ENCODE peak calls at places on chromosomes 13 and 19, in five cellular contexts. One of them, this sample, is unnamed.

GRCh38 chr19:17753976-17754375 is 2.7 kb downstream of the FCHO1 start:
- DNase-seq in fibroblast of the aortic adventitia: no peak
- DNase-seq in retinal pigment epithelial cell: no peak
- DNase-seq in IMR-90: no peak
- DNase-seq in cardiac fibroblast: no peak
- DNase-seq in this sample: no peak

GRCh38 chr19:39512964-39513363 is 2.0 kb upstream of the SELENOV start:
- DNase-seq in IMR-90: no peak
- DNase-seq in fibroblast of the aortic adventitia: peak
- DNase-seq in cardiac fibroblast: no peak
- DNase-seq in retinal pigment epithelial cell: no peak
- DNase-seq in this sample: no peak

GRCh38 chr13:44049546-44049945 is 169.8 kb downstream of the LACC1 start:
- DNase-seq in fibroblast of the aortic adventitia: no peak
- DNase-seq in cardiac fibroblast: no peak
- DNase-seq in retinal pigment epithelial cell: no peak
- DNase-seq in IMR-90: no peak
- DNase-seq in this sample: no peak

GRCh38 chr13:22135446-22135845 is 464.6 kb downstream of the FGF9 start:
- DNase-seq in IMR-90: no peak
- DNase-seq in retinal pigment epithelial cell: no peak
- DNase-seq in cardiac fibroblast: no peak
- DNase-seq in fibroblast of the aortic adventitia: no peak
- DNase-seq in this sample: no peak

GRCh38 chr13:45522571-45522970 is 57.8 kb downstream of the COG3 start:
- DNase-seq in retinal pigment epithelial cell: no peak
- DNase-seq in IMR-90: peak
- DNase-seq in fibroblast of the aortic adventitia: peak
- DNase-seq in cardiac fibroblast: no peak
- DNase-seq in this sample: no peak

GRCh38 chr19:17259118-17259780 is 5.3 kb downstream of the USHBP1 start:
- DNase-seq in cardiac fibroblast: peak
- DNase-seq in retinal pigment epithelial cell: no peak
- DNase-seq in fibroblast of the aortic adventitia: no peak
- DNase-seq in IMR-90: no peak
- DNase-seq in this sample: peak

GRCh38 chr19:35310331-35310730 is 18.4 kb downstream of the MAG start:
- DNase-seq in retinal pigment epithelial cell: no peak
- DNase-seq in cardiac fibroblast: no peak
- DNase-seq in IMR-90: no peak
- DNase-seq in fibroblast of the aortic adventitia: no peak
- DNase-seq in this sample: no peak

GRCh38 chr19:55528030-55528801 is 8.7 kb downstream of the SBK2 start:
- DNase-seq in retinal pigment epithelial cell: no peak
- DNase-seq in fibroblast of the aortic adventitia: no peak
- DNase-seq in IMR-90: peak
- DNase-seq in cardiac fibroblast: no peak
- DNase-seq in this sample: no peak

GRCh38 chr13:111184685-111185401 is 69.7 kb downstream of the ARHGEF7 start:
- DNase-seq in fibroblast of the aortic adventitia: peak
- DNase-seq in retinal pigment epithelial cell: no peak
- DNase-seq in IMR-90: no peak
- DNase-seq in cardiac fibroblast: peak
- DNase-seq in this sample: no peak

GRCh38 chr19:3098515-3099346 is 4.6 kb downstream of the GNA11 start:
- DNase-seq in cardiac fibroblast: peak
- DNase-seq in retinal pigment epithelial cell: no peak
- DNase-seq in IMR-90: peak
- DNase-seq in fibroblast of the aortic adventitia: peak
- DNase-seq in this sample: no peak

GRCh38 chr19:21584532-21584931 is 79.1 kb downstream of the ZNF429 start:
- DNase-seq in cardiac fibroblast: no peak
- DNase-seq in IMR-90: no peak
- DNase-seq in retinal pigment epithelial cell: no peak
- DNase-seq in fibroblast of the aortic adventitia: no peak
- DNase-seq in this sample: no peak

GRCh38 chr13:97468331-97468730 is 34.4 kb downstream of the RAP2A start:
- DNase-seq in cardiac fibroblast: peak
- DNase-seq in IMR-90: peak
- DNase-seq in retinal pigment epithelial cell: peak
- DNase-seq in fibroblast of the aortic adventitia: peak
- DNase-seq in this sample: no peak

GRCh38 chr13:99757756-99758464 is 213.7 kb downstream of the ZIC5 start:
- DNase-seq in IMR-90: no peak
- DNase-seq in retinal pigment epithelial cell: no peak
- DNase-seq in fibroblast of the aortic adventitia: no peak
- DNase-seq in cardiac fibroblast: no peak
- DNase-seq in this sample: no peak

GRCh38 chr13:24693862-24694471 is 13.8 kb downstream of the ATP12A start:
- DNase-seq in IMR-90: peak
- DNase-seq in fibroblast of the aortic adventitia: peak
- DNase-seq in cardiac fibroblast: peak
- DNase-seq in retinal pigment epithelial cell: no peak
- DNase-seq in this sample: peak

GRCh38 chr13:101916758-101917474 is 464.4 kb downstream of the ITGBL1 start:
- DNase-seq in fibroblast of the aortic adventitia: no peak
- DNase-seq in cardiac fibroblast: no peak
- DNase-seq in IMR-90: no peak
- DNase-seq in retinal pigment epithelial cell: no peak
- DNase-seq in this sample: no peak

GRCh38 chr13:48944221-48944620 is 31.5 kb upstream of the FNDC3A start:
- DNase-seq in retinal pigment epithelial cell: no peak
- DNase-seq in fibroblast of the aortic adventitia: peak
- DNase-seq in cardiac fibroblast: peak
- DNase-seq in IMR-90: no peak
- DNase-seq in this sample: no peak

GRCh38 chr19:16285769-16286564 is 38.7 kb upstream of the KLF2 start:
- DNase-seq in retinal pigment epithelial cell: no peak
- DNase-seq in cardiac fibroblast: no peak
- DNase-seq in IMR-90: no peak
- DNase-seq in fibroblast of the aortic adventitia: no peak
- DNase-seq in this sample: peak

GRCh38 chr13:98103942-98104880 is 38.7 kb upstream of the FARP1 start:
- DNase-seq in retinal pigment epithelial cell: no peak
- DNase-seq in fibroblast of the aortic adventitia: peak
- DNase-seq in IMR-90: peak
- DNase-seq in cardiac fibroblast: peak
- DNase-seq in this sample: peak

GRCh38 chr19:4969772-4970531 is 1.0 kb downstream of the KDM4B start:
- DNase-seq in cardiac fibroblast: peak
- DNase-seq in fibroblast of the aortic adventitia: peak
- DNase-seq in retinal pigment epithelial cell: no peak
- DNase-seq in IMR-90: no peak
- DNase-seq in this sample: peak

GRCh38 chr19:3075605-3076431 is 13.5 kb upstream of the TLE5 start:
- DNase-seq in IMR-90: no peak
- DNase-seq in cardiac fibroblast: peak
- DNase-seq in fibroblast of the aortic adventitia: no peak
- DNase-seq in retinal pigment epithelial cell: no peak
- DNase-seq in this sample: peak

GRCh38 chr19:6318772-6319171 is 14.6 kb downstream of the ACER1 start:
- DNase-seq in IMR-90: peak
- DNase-seq in retinal pigment epithelial cell: no peak
- DNase-seq in cardiac fibroblast: peak
- DNase-seq in fibroblast of the aortic adventitia: peak
- DNase-seq in this sample: peak

GRCh38 chr19:40424637-40425449 is 949 bp downstream of the SERTAD1 start:
- DNase-seq in IMR-90: peak
- DNase-seq in fibroblast of the aortic adventitia: peak
- DNase-seq in cardiac fibroblast: peak
- DNase-seq in retinal pigment epithelial cell: no peak
- DNase-seq in this sample: no peak

GRCh38 chr19:2240881-2241760 is 4.5 kb downstream of the SF3A2 start:
- DNase-seq in fibroblast of the aortic adventitia: no peak
- DNase-seq in cardiac fibroblast: no peak
- DNase-seq in IMR-90: no peak
- DNase-seq in retinal pigment epithelial cell: no peak
- DNase-seq in this sample: peak

GRCh38 chr13:77893066-77893465 is 25.6 kb downstream of the EDNRB start:
- DNase-seq in IMR-90: no peak
- DNase-seq in fibroblast of the aortic adventitia: no peak
- DNase-seq in cardiac fibroblast: no peak
- DNase-seq in retinal pigment epithelial cell: no peak
- DNase-seq in this sample: no peak

GRCh38 chr19:34493649-34494044 is 12.1 kb downstream of the WTIP start:
- DNase-seq in cardiac fibroblast: no peak
- DNase-seq in retinal pigment epithelial cell: no peak
- DNase-seq in IMR-90: no peak
- DNase-seq in fibroblast of the aortic adventitia: no peak
- DNase-seq in this sample: no peak

GRCh38 chr13:113034451-113035208 is 65.6 kb downstream of the MCF2L start:
- DNase-seq in IMR-90: peak
- DNase-seq in retinal pigment epithelial cell: no peak
- DNase-seq in cardiac fibroblast: peak
- DNase-seq in fibroblast of the aortic adventitia: peak
- DNase-seq in this sample: peak

GRCh38 chr19:39916851-39917396 is 17.5 kb downstream of the FCGBP start:
- DNase-seq in fibroblast of the aortic adventitia: no peak
- DNase-seq in retinal pigment epithelial cell: no peak
- DNase-seq in cardiac fibroblast: no peak
- DNase-seq in IMR-90: no peak
- DNase-seq in this sample: no peak

GRCh38 chr13:41762796-41763195 is 198.1 kb downstream of the VWA8 start:
- DNase-seq in IMR-90: no peak
- DNase-seq in cardiac fibroblast: no peak
- DNase-seq in fibroblast of the aortic adventitia: no peak
- DNase-seq in retinal pigment epithelial cell: no peak
- DNase-seq in this sample: no peak

GRCh38 chr13:33206425-33206824 is 79.1 kb downstream of the STARD13 start:
- DNase-seq in fibroblast of the aortic adventitia: peak
- DNase-seq in retinal pigment epithelial cell: no peak
- DNase-seq in cardiac fibroblast: peak
- DNase-seq in IMR-90: peak
- DNase-seq in this sample: peak

GRCh38 chr13:108795841-108796240 is 166.4 kb downstream of the MYO16 start:
- DNase-seq in fibroblast of the aortic adventitia: no peak
- DNase-seq in IMR-90: peak
- DNase-seq in retinal pigment epithelial cell: no peak
- DNase-seq in cardiac fibroblast: no peak
- DNase-seq in this sample: no peak

GRCh38 chr13:47408546-47409319 is 511.9 kb upstream of the HTR2A start:
- DNase-seq in retinal pigment epithelial cell: no peak
- DNase-seq in fibroblast of the aortic adventitia: no peak
- DNase-seq in cardiac fibroblast: no peak
- DNase-seq in IMR-90: no peak
- DNase-seq in this sample: no peak

GRCh38 chr19:55069859-55070225 is 5.8 kb upstream of the EPS8L1 start:
- DNase-seq in IMR-90: no peak
- DNase-seq in fibroblast of the aortic adventitia: no peak
- DNase-seq in retinal pigment epithelial cell: no peak
- DNase-seq in cardiac fibroblast: no peak
- DNase-seq in this sample: no peak

GRCh38 chr19:7703332-7703731 is 1.4 kb upstream of the FCER2 start:
- DNase-seq in cardiac fibroblast: peak
- DNase-seq in IMR-90: no peak
- DNase-seq in fibroblast of the aortic adventitia: no peak
- DNase-seq in retinal pigment epithelial cell: no peak
- DNase-seq in this sample: no peak

GRCh38 chr19:58562126-58563033 is 4.0 kb upstream of the UBE2M start:
- DNase-seq in cardiac fibroblast: peak
- DNase-seq in IMR-90: peak
- DNase-seq in fibroblast of the aortic adventitia: peak
- DNase-seq in retinal pigment epithelial cell: no peak
- DNase-seq in this sample: peak
- TF ChIP-seq CTCF in cardiac fibroblast: no peak
- TF ChIP-seq CTCF in IMR-90: no peak
- TF ChIP-seq CTCF in fibroblast of the aortic adventitia: no peak
- TF ChIP-seq CTCF in retinal pigment epithelial cell: no peak
- TF ChIP-seq CTCF in this sample: no peak

GRCh38 chr19:28631931-28632330 is 581.0 kb downstream of the UQCRFS1 start:
- DNase-seq in cardiac fibroblast: no peak
- DNase-seq in retinal pigment epithelial cell: no peak
- DNase-seq in IMR-90: no peak
- DNase-seq in fibroblast of the aortic adventitia: no peak
- DNase-seq in this sample: no peak
- H3K4me3 ChIP-seq in cardiac fibroblast: no peak
- H3K4me3 ChIP-seq in retinal pigment epithelial cell: no peak
- H3K4me3 ChIP-seq in IMR-90: no peak
- H3K4me3 ChIP-seq in fibroblast of the aortic adventitia: no peak
- H3K4me3 ChIP-seq in this sample: no peak

GRCh38 chr19:51926784-51927741 is at the start of gene ZNF613:
- DNase-seq in fibroblast of the aortic adventitia: peak
- DNase-seq in retinal pigment epithelial cell: peak
- DNase-seq in IMR-90: peak
- DNase-seq in cardiac fibroblast: peak
- DNase-seq in this sample: peak
- TF ChIP-seq CTCF in fibroblast of the aortic adventitia: peak
- TF ChIP-seq CTCF in retinal pigment epithelial cell: peak
- TF ChIP-seq CTCF in IMR-90: peak
- TF ChIP-seq CTCF in cardiac fibroblast: peak
- TF ChIP-seq CTCF in this sample: peak

GRCh38 chr19:9494096-9494495 is 4.3 kb downstream of the ZNF560 start:
- DNase-seq in cardiac fibroblast: no peak
- DNase-seq in fibroblast of the aortic adventitia: no peak
- DNase-seq in retinal pigment epithelial cell: no peak
- DNase-seq in IMR-90: no peak
- DNase-seq in this sample: no peak

GRCh38 chr19:9500796-9501195 is 2.4 kb upstream of the ZNF560 start:
- DNase-seq in IMR-90: no peak
- DNase-seq in cardiac fibroblast: no peak
- DNase-seq in retinal pigment epithelial cell: no peak
- DNase-seq in fibroblast of the aortic adventitia: no peak
- DNase-seq in this sample: no peak

DNA sequence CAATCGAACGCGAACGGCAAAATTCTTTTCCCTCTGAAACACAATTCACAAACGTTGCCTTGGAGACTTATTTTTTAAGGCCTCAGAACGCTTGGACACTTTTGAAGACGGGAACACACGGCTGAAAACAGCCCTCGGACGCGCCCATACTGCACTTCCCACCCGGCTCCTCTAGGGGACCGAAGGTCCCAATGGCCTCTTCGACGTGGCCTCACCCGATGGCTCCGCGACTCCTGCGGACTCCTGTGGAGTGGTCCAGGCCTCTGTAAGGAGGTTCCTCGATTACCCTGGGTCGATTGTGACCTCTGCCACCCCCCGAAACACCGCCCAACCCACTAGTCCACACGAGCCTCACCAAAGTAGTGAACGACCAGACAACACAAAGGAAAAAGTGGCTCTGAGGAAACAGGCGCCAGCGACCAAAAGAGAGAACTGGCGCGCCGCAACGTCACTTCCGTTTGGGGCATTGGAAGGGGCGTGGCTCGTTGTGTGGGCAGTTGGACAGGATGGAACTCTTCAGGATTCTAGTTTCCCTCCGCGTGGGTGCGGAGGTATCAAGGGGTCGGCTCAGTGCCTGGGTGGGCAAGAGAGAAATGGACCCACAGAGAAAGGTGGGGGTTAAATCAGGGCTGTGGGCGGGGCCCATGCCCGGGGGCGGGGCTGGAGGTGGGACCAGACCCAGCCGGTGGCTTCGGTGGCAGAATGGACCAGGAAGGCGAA is at the start of gene ZNF560:
- DNase-seq in cardiac fibroblast: peak
- DNase-seq in fibroblast of the aortic adventitia: peak
- DNase-seq in retinal pigment epithelial cell: no peak
- DNase-seq in IMR-90: peak
- DNase-seq in this sample: peak
- H3K4me3 ChIP-seq in cardiac fibroblast: peak
- H3K4me3 ChIP-seq in fibroblast of the aortic adventitia: peak
- H3K4me3 ChIP-seq in retinal pigment epithelial cell: no peak
- H3K4me3 ChIP-seq in IMR-90: peak
- H3K4me3 ChIP-seq in this sample: peak